ENCODE peak calls at places on chromosomes 3 and 15, in nine cellular contexts. R is psoas muscle, J is A549, S is GM23338, N is aorta, D is cardiac muscle cell, M is left lung, B is thyroid gland, U is HL-60. Q is an unnamed sample.

GRCh38 chr3:83873550-83873949 is 1085.2 kb upstream of the CADM2 start:
- DNase-seq in R (no peak), J (no peak), S (no peak), N (no peak), D (no peak), M (no peak), B (no peak), U (no peak), Q (no peak)

GRCh38 chr3:72997421-72997961 is 880 bp downstream of the PPP4R2 start:
- DNase-seq in R (no peak), J (peak), S (peak), N (no peak), D (peak), M (no peak), B (peak), U (peak), Q (peak)

GRCh38 chr15:88399021-88399685 is 68.0 kb downstream of the MRPL46 start:
- DNase-seq in R (no peak), J (no peak), S (no peak), N (no peak), D (no peak), M (no peak), B (no peak), U (no peak), Q (no peak)

GRCh38 chr3:158711886-158712285 is 20.4 kb downstream of the RARRES1 start:
- DNase-seq in R (no peak), J (peak), S (no peak), N (no peak), D (no peak), M (no peak), B (no peak), U (no peak), Q (no peak)

GRCh38 chr3:132047209-132047608 is 12.4 kb upstream of the CPNE4 start:
- DNase-seq in R (no peak), J (no peak), S (no peak), N (no peak), D (no peak), M (no peak), B (no peak), U (no peak), Q (no peak)

GRCh38 chr3:195893516-195893915 is 14.8 kb downstream of the TNK2 start:
- DNase-seq in R (peak), J (no peak), S (no peak), N (no peak), D (no peak), M (no peak), B (no peak), U (no peak), Q (no peak)

GRCh38 chr3:100329800-100330489 is 4.6 kb upstream of the NIT2 start:
- DNase-seq in R (no peak), J (no peak), S (no peak), N (no peak), D (no peak), M (no peak), B (no peak), U (no peak), Q (no peak)

GRCh38 chr3:45611619-45612018 is 17.1 kb downstream of the LIMD1 start:
- DNase-seq in R (no peak), J (no peak), S (no peak), N (no peak), D (no peak), M (no peak), B (no peak), U (no peak), Q (no peak)

GRCh38 chr15:97114900-97115763 is 784.6 kb downstream of the NR2F2 start:
- DNase-seq in R (no peak), J (no peak), S (no peak), N (no peak), D (peak), M (no peak), B (no peak), U (no peak), Q (no peak)

GRCh38 chr15:43168192-43169107 is 16.8 kb upstream of the CCNDBP1 start:
- DNase-seq in R (no peak), J (no peak), S (peak), N (no peak), D (peak), M (no peak), B (peak), U (no peak), Q (no peak)

GRCh38 chr15:48472756-48473155 is 141.5 kb downstream of the DUT start:
- DNase-seq in R (no peak), J (no peak), S (no peak), N (no peak), D (no peak), M (no peak), B (no peak), U (no peak), Q (no peak)

GRCh38 chr3:14810070-14810732 is 8.6 kb upstream of the FGD5 start:
- DNase-seq in R (peak), J (no peak), S (peak), N (no peak), D (peak), M (no peak), B (peak), U (no peak), Q (no peak)

GRCh38 chr3:14814473-14814872 is 4.3 kb upstream of the FGD5 start:
- DNase-seq in R (no peak), J (no peak), S (no peak), N (no peak), D (no peak), M (no peak), B (no peak), U (no peak), Q (no peak)

GRCh38 chr3:14812196-14812785 is 6.5 kb upstream of the FGD5 start:
- DNase-seq in R (no peak), J (no peak), S (no peak), N (no peak), D (no peak), M (no peak), B (no peak), U (no peak), Q (no peak)

GRCh38 chr3:14810795-14811661 is 7.7 kb upstream of the FGD5 start:
- DNase-seq in R (no peak), J (no peak), S (peak), N (no peak), D (no peak), M (no peak), B (no peak), U (no peak), Q (no peak)

DNA sequence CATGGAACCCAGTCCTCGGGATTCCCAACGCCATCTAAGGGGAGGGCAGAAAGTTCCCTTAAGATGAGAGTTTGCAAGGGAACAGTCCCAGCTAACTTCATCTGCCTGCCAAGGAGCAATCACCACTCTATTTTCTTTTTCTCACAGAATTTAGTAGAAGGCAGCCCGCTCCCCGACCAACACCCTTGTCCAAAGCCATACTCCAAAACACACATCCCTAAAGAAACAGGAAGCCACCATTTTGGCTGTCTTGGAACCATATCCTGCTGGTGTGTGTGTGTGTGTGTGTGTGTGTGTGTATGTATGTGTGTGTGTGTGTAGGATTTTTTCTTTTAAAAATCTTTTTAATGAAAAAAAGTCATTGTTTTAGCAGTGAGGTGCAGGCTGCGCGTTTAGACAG is 7.0 kb upstream of the FGD5 start:
- DNase-seq in R (no peak), J (no peak), S (peak), N (no peak), D (no peak), M (no peak), B (no peak), U (no peak), Q (no peak)
- H3K4me3 ChIP-seq in R (peak), J (no peak), S (peak), N (no peak), D (no peak), M (peak), B (no peak), U (no peak), Q (no peak)

GRCh38 chr3:187072582-187072981 is 66.7 kb downstream of the RPL39L start:
- DNase-seq in R (no peak), J (no peak), S (peak), N (no peak), D (no peak), M (no peak), B (no peak), U (no peak), Q (no peak)
- H3K4me3 ChIP-seq in R (no peak), J (no peak), S (no peak), N (no peak), D (no peak), M (no peak), B (no peak), U (no peak), Q (no peak)

DNA sequence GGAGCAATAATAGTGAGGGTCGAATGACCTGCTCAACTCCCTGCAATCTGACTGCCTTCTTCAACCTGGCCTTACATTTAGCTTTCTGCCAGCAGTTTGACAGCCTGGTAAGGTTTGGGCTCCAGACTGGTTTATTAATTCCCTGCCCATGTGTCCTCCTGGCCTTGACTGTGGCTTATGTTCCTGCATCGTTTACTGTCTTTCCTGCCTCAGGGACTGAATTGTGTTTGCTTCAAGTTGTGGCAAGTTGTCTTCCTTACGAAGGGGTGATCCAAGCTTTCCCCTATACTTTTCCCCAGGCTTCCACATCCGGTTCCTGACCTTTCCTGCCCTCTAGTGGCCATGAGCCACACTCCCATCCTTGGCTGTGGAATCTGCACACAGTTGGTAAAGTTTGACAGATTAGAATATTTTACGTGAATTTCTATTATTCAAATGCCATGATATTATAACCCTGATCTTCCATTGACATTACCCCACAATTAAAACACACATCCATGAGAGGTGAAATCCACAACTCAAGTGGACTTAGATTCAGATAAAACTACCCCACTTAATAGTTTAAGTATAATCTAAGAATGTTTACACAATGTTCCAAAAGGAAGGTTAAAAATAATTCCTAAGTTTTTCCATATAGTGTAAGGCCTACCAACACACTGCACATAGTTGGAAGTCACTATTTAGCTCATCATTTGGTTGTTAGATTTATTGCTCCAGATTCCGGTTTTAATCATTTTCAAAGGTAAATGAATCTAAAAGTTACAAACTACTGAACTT is 95.7 kb downstream of the NEDD4 start:
- DNase-seq in R (peak), J (peak), S (peak), N (peak), D (peak), M (no peak), B (peak), U (no peak), Q (peak)
- H3K4me3 ChIP-seq in R (peak), J (peak), S (no peak), N (no peak), D (no peak), M (no peak), B (no peak), U (no peak), Q (no peak)

GRCh38 chr3:197953325-197953724 is 3.3 kb downstream of the RPL35A start:
- DNase-seq in R (no peak), J (no peak), S (no peak), N (no peak), D (no peak), M (no peak), B (no peak), U (no peak), Q (no peak)
- H3K4me3 ChIP-seq in R (no peak), J (no peak), S (peak), N (no peak), D (no peak), M (no peak), B (no peak), U (no peak), Q (no peak)

GRCh38 chr3:29694783-29695182 is 413.9 kb downstream of the RBMS3 start:
- DNase-seq in R (no peak), J (peak), S (peak), N (no peak), D (peak), M (no peak), B (peak), U (no peak), Q (no peak)

GRCh38 chr3:29694331-29694730 is 413.5 kb downstream of the RBMS3 start:
- DNase-seq in R (no peak), J (no peak), S (no peak), N (no peak), D (no peak), M (no peak), B (no peak), U (no peak), Q (no peak)

GRCh38 chr3:29696311-29696710 is 415.4 kb downstream of the RBMS3 start:
- DNase-seq in R (no peak), J (no peak), S (no peak), N (no peak), D (no peak), M (no peak), B (no peak), U (no peak), Q (no peak)

GRCh38 chr3:29695201-29695904 is 414.5 kb downstream of the RBMS3 start:
- DNase-seq in R (no peak), J (no peak), S (no peak), N (no peak), D (no peak), M (no peak), B (no peak), U (no peak), Q (no peak)

DNA sequence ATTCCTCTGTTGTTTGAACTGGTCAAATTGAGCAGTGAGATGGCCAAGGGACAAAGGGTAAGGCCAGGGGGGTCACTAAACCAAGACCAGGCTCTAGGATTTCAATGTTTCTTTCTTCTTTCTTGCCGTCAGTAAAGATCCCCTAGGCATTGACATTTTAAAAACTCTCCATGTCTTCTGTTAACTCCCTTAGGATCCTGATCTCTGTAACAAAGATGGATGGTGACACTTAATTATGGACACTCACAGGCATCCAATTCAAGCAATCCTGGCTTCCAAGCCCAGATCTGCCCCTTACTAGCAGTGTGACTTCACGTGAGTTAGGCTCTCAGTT is 415.0 kb downstream of the RBMS3 start:
- DNase-seq in R (no peak), J (no peak), S (no peak), N (no peak), D (no peak), M (no peak), B (no peak), U (no peak), Q (no peak)
- H3K4me3 ChIP-seq in R (no peak), J (no peak), S (no peak), N (no peak), D (no peak), M (no peak), B (no peak), U (no peak), Q (no peak)

DNA sequence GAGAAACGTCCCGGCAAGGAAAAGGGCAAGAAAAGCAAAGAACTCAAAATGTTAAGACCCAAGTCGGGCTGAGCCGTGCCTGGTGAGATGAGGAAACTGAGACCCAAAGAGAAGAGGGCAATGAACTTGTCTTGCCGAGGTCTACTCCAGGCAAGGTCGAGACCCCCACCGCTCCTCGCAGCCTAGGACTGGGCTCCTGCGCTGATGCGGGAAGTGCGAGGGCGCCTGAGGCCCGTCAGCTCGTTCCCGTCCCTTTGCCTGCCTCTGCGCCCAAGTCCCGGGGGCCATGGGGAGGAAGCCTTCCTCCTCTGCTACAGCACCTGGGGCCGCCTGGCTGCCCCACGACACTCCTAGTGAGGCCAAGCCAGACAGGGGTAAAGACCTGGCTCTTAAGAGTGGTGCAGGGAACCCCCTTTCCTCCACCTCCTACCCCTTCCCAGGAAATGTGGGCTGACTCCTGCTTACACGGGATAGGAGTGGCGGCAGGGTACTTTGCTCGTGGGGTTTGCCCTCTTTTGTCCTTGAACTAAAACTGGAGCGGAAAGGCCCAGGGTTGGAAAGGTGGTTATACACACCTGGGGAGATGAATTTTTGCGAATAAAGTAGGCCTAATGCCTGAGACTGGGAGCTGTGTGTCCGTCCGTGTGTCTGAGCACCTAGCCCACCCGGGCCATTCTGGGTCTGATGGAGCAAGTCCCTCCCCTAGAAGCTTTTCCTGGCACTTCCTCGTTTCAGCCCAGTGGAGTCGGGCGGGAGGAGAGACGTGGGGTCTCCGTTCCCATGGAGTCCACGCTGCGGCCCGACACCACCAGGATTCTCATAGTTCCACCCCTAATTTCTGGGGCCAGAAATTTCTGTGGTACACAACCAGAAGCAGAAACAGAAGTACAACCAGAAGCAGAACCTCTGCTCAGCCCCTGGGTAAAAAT is 1.1 kb upstream of the MEGF11 start:
- DNase-seq in R (no peak), J (no peak), S (peak), N (no peak), D (peak), M (no peak), B (no peak), U (no peak), Q (no peak)
- H3K4me3 ChIP-seq in R (peak), J (no peak), S (peak), N (peak), D (peak), M (no peak), B (no peak), U (no peak), Q (no peak)